ENCODE peak calls at places on chromosomes 5 and 9, in seven cellular contexts. M, W, B, L, Z, Y and N are unnamed samples.

GRCh38 chr5:1563051-1563461 is 39.3 kb upstream of the LPCAT1 start:
- DNase-seq in M (no peak), W (no peak), B (no peak), L (no peak), Z (no peak), Y (no peak), N (no peak)

GRCh38 chr5:88862547-88863175 is 20.3 kb downstream of the MEF2C start:
- DNase-seq in M (no peak), W (no peak), B (no peak), L (no peak), Z (no peak), Y (no peak), N (no peak)

GRCh38 chr5:74072646-74073045 is 446.6 kb downstream of the ARHGEF28 start:
- DNase-seq in M (no peak), W (no peak), B (no peak), L (no peak), Z (no peak), Y (no peak), N (no peak)

GRCh38 chr9:88233091-88233490 is 94.8 kb upstream of the SPATA31C2 start:
- DNase-seq in M (no peak), W (no peak), B (no peak), L (no peak), Z (no peak), Y (no peak), N (peak)

GRCh38 chr5:60494635-60495034 is 205.3 kb downstream of the DEPDC1B start:
- DNase-seq in M (no peak), W (no peak), B (no peak), L (no peak), Z (no peak), Y (no peak), N (no peak)

GRCh38 chr9:129624168-129624759 is 1.7 kb upstream of the NTMT1 start:
- DNase-seq in M (peak), W (peak), B (peak), L (peak), Z (peak), Y (peak), N (peak)

GRCh38 chr5:65084774-65085173 is 316.0 kb downstream of the CWC27 start:
- DNase-seq in M (no peak), W (no peak), B (no peak), L (no peak), Z (no peak), Y (no peak), N (no peak)

GRCh38 chr9:123416171-123416570 is 60.2 kb downstream of the CRB2 start:
- DNase-seq in M (no peak), W (no peak), B (no peak), L (no peak), Z (no peak), Y (no peak), N (no peak)

GRCh38 chr9:92036411-92036746 is 78.8 kb downstream of the SPTLC1 start:
- DNase-seq in M (no peak), W (no peak), B (no peak), L (no peak), Z (no peak), Y (no peak), N (no peak)

GRCh38 chr9:14660721-14661120 is 32.5 kb downstream of the ZDHHC21 start:
- DNase-seq in M (no peak), W (no peak), B (no peak), L (no peak), Z (no peak), Y (no peak), N (no peak)

GRCh38 chr5:151528996-151529395 is 62.1 kb downstream of the FAT2 start:
- DNase-seq in M (no peak), W (no peak), B (no peak), L (no peak), Z (no peak), Y (no peak), N (no peak)

GRCh38 chr9:98533132-98533531 is 175.6 kb downstream of the GABBR2 start:
- DNase-seq in M (no peak), W (peak), B (no peak), L (no peak), Z (no peak), Y (no peak), N (no peak)

GRCh38 chr5:58961631-58962280 is 378.9 kb downstream of the RAB3C start:
- DNase-seq in M (no peak), W (no peak), B (no peak), L (no peak), Z (no peak), Y (no peak), N (no peak)

GRCh38 chr9:121673576-121673975 is 22.1 kb downstream of the DAB2IP start:
- DNase-seq in M (no peak), W (no peak), B (no peak), L (no peak), Z (no peak), Y (no peak), N (no peak)

GRCh38 chr9:84305452-84306131 is 35.0 kb downstream of the SLC28A3 start:
- DNase-seq in M (no peak), W (no peak), B (no peak), L (no peak), Z (no peak), Y (no peak), N (no peak)

GRCh38 chr5:175797521-175798038 is 73.8 kb upstream of the CPLX2 start:
- DNase-seq in M (no peak), W (no peak), B (peak), L (no peak), Z (peak), Y (peak), N (peak)

GRCh38 chr9:16871358-16872151 is 1.1 kb upstream of the BNC2 start:
- DNase-seq in M (peak), W (peak), B (peak), L (peak), Z (peak), Y (peak), N (peak)

GRCh38 chr5:56310711-56311204 is 77.6 kb upstream of the ANKRD55 start:
- DNase-seq in M (no peak), W (peak), B (no peak), L (peak), Z (no peak), Y (no peak), N (no peak)

GRCh38 chr5:71732011-71732410 is 12.9 kb downstream of the CARTPT start:
- DNase-seq in M (no peak), W (no peak), B (no peak), L (no peak), Z (no peak), Y (no peak), N (no peak)

GRCh38 chr5:71734141-71734540 is 15.1 kb downstream of the CARTPT start:
- DNase-seq in M (no peak), W (no peak), B (no peak), L (no peak), Z (no peak), Y (no peak), N (no peak)

GRCh38 chr5:71731015-71731414 is 11.9 kb downstream of the CARTPT start:
- DNase-seq in M (no peak), W (no peak), B (no peak), L (no peak), Z (no peak), Y (no peak), N (no peak)
- H3K4ac ChIP-seq in M (no peak), W (no peak), B (no peak), L (no peak), Z (no peak), Y (no peak), N (no peak)

DNA sequence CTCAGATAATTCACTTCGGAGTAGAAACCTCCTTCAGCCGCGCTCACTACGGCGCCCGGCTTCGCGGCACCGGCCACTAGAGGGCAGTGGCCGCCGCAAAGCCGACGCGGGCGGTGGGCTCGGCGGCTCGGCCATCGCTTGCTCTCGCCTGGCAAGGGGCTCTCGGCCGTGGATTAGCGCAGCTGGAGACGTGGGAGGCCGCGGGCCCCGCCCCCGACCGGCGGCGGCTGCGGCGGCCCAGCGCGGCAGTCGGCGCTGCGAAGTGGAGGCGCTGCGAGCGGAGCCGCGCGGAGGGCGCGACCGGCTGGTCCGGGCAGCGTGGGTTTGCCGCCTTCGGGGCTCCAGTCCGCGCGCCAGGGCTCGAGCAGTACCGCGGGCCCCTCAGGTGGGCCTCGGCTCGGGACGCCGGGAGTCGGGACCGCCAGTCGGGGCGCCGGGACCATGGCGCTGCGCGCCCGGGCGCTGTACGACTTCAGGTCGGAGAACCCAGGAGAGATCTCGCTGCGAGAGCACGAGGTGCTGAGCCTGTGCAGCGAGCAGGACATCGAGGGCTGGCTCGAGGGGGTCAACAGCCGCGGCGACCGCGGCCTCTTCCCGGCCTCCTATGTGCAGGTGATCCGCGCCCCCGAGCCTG is at the start of gene SNX18:
- DNase-seq in M (peak), W (peak), B (peak), L (peak), Z (peak), Y (peak), N (peak)
- H3K4ac ChIP-seq in M (peak), W (peak), B (peak), L (peak), Z (no peak), Y (no peak), N (no peak)

DNA sequence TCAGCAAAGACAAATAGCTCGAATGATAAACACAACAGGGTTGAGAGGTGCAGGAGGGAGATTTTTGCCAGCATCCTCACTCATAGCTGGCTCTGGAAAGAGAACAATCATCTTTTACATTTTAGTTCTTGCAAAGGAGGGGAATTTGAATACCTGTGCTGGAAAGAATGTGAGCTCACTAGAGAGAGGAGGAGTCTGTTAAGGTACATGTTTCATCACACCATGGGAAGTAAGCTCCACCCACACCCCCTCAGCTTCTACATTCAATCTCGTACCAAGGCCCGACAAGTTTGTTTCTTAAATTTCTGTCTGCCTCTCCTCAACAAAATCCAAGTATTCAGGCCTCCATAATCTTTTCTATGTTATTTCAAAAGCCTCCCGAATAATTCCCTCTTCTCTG is 254.6 kb downstream of the BRINP1 start:
- DNase-seq in M (no peak), W (no peak), B (peak), L (no peak), Z (no peak), Y (no peak), N (no peak)
- H3K4ac ChIP-seq in M (no peak), W (no peak), B (no peak), L (no peak), Z (no peak), Y (no peak), N (no peak)

GRCh38 chr9:29230931-29231330 is 1657.7 kb upstream of the C9orf72 start:
- DNase-seq in M (no peak), W (no peak), B (no peak), L (peak), Z (no peak), Y (no peak), N (no peak)

DNA sequence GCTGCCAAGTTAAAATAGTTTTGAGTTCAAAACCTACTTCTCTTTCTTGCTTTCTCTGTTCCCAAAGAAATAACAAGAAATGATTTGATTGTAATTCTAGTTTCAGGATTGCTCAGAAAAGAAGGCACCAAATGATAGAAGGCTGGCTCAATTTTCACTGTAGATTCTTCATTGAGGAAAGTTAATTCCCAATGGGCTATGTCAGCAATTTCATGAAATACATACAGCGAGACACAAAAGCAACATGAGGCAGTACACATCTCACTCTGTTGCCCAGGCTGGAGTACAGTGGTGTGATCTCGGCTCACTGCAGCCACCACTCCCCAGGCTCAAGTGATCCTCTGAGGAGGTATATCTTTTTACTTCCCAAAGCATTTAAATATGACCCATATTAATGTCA is 1659.9 kb upstream of the C9orf72 start:
- DNase-seq in M (no peak), W (no peak), B (no peak), L (no peak), Z (no peak), Y (no peak), N (no peak)
- H3K4ac ChIP-seq in M (no peak), W (no peak), B (no peak), L (no peak), Z (no peak), Y (no peak), N (no peak)

GRCh38 chr5:26791021-26791420 is 247.4 kb downstream of the CDH9 start:
- DNase-seq in M (no peak), W (no peak), B (peak), L (peak), Z (no peak), Y (no peak), N (no peak)
- H3K4ac ChIP-seq in M (no peak), W (no peak), B (no peak), L (no peak), Z (no peak), Y (no peak), N (no peak)

GRCh38 chr9:36842560-36843530 is 191.2 kb downstream of the PAX5 start:
- DNase-seq in M (no peak), W (no peak), B (no peak), L (no peak), Z (no peak), Y (no peak), N (no peak)
- H3K4ac ChIP-seq in M (no peak), W (no peak), B (no peak), L (no peak), Z (peak), Y (peak), N (no peak)